ENCODE peak calls at places on chromosomes 1 and 21, in six cellular contexts. Z, J, Q, F, R and U are unnamed samples.

GRCh38 chr1:72178266-72178665 is 104.1 kb downstream of the NEGR1 start:
- DNase-seq in Z (no peak), F (peak), Q (no peak), R (peak), J (no peak), U (peak)

GRCh38 chr1:94807742-94808491 is 12.2 kb upstream of the SLC44A3 start:
- DNase-seq in J (no peak), Q (no peak), R (no peak), F (peak), Z (no peak), U (no peak)

GRCh38 chr1:8303141-8303540 is 14.8 kb upstream of the SLC45A1 start:
- DNase-seq in J (no peak), F (no peak), Z (no peak), R (peak), Q (no peak), U (peak)

GRCh38 chr1:37083551-37084119 is 49.3 kb upstream of the GRIK3 start:
- DNase-seq in Q (no peak), R (no peak), F (no peak), J (no peak), Z (no peak), U (no peak)

GRCh38 chr1:109773203-109773899 is 9.6 kb upstream of the EPS8L3 start:
- DNase-seq in J (peak), Q (peak), Z (peak), R (peak), F (peak), U (peak)

GRCh38 chr1:175504875-175505555 is 238.4 kb downstream of the TNR start:
- DNase-seq in R (no peak), Q (no peak), Z (no peak), J (no peak), F (no peak), U (no peak)

GRCh38 chr1:87644033-87644432 is 315.4 kb downstream of the LMO4 start:
- DNase-seq in Z (no peak), Q (no peak), F (no peak), R (no peak), J (no peak), U (no peak)

GRCh38 chr1:80392529-80392928 is 1386.0 kb upstream of the ADGRL4 start:
- DNase-seq in F (no peak), R (no peak), Z (peak), J (no peak), Q (no peak), U (no peak)

GRCh38 chr21:41086551-41086950 is 81.4 kb upstream of the BACE2 start:
- DNase-seq in F (no peak), R (no peak), Z (no peak), Q (no peak), J (no peak), U (no peak)

GRCh38 chr21:15703932-15704331 is 25.9 kb upstream of the USP25 start:
- DNase-seq in J (no peak), R (no peak), Z (no peak), F (no peak), Q (no peak), U (peak)

GRCh38 chr1:228986093-228986904 is 251.0 kb downstream of the RHOU start:
- DNase-seq in F (no peak), J (no peak), Q (no peak), R (peak), Z (peak), U (peak)

GRCh38 chr1:5837976-5838653 is 154.1 kb downstream of the NPHP4 start:
- DNase-seq in Z (no peak), J (no peak), Q (no peak), R (no peak), F (no peak), U (no peak)

GRCh38 chr21:33266784-33267135 is 593 bp downstream of the IL10RB start:
- DNase-seq in F (no peak), Q (no peak), R (no peak), Z (no peak), J (peak), U (no peak)

GRCh38 chr1:220879090-220879508 is at the start of gene HLX:
- DNase-seq in F (peak), Q (peak), Z (no peak), J (no peak), R (peak), U (peak)

GRCh38 chr1:101738475-101738874 is 258.3 kb downstream of the OLFM3 start:
- DNase-seq in R (peak), J (no peak), F (peak), Q (no peak), Z (no peak), U (peak)

GRCh38 chr1:219444469-219444868 is 168.4 kb downstream of the ZC3H11B start:
- DNase-seq in F (no peak), Q (no peak), Z (no peak), R (no peak), J (no peak), U (no peak)

GRCh38 chr1:87329051-87329755 is 523 bp downstream of the LMO4 start:
- DNase-seq in Z (no peak), R (peak), J (peak), F (no peak), Q (peak), U (peak)

GRCh38 chr21:32520885-32521735 is 64.2 kb downstream of the TCP10L start:
- DNase-seq in Z (peak), R (peak), Q (peak), F (peak), J (no peak), U (peak)